ENCODE peak calls at places on chromosomes 12 and 14, in four cellular contexts. W, V, F and N are unnamed samples.

GRCh38 chr12:64137117-64137516 is 85.0 kb downstream of the KICS2 start:
- DNase-seq in W (no peak), V (no peak), F (no peak), N (no peak)

GRCh38 chr12:57517187-57517586 is 3.1 kb downstream of the DDIT3 start:
- DNase-seq in W (no peak), V (no peak), F (no peak), N (no peak)

GRCh38 chr14:64696355-64696844 is 7.8 kb upstream of the PLEKHG3 start:
- DNase-seq in W (no peak), V (no peak), F (no peak), N (no peak)

GRCh38 chr14:53509227-53509822 is 356.2 kb upstream of the DDHD1 start:
- DNase-seq in W (no peak), V (no peak), F (no peak), N (no peak)

GRCh38 chr12:9992296-9992695 is 6.6 kb downstream of the CLEC1B start:
- DNase-seq in W (no peak), V (no peak), F (no peak), N (no peak)

GRCh38 chr12:122473543-122474323 is 27.0 kb downstream of the ZCCHC8 start:
- DNase-seq in W (no peak), V (no peak), F (peak; percentile 26), N (no peak)

GRCh38 chr12:94831081-94831747 is 172.3 kb downstream of the NDUFA12 start:
- DNase-seq in W (no peak), V (no peak), F (peak; percentile 98), N (no peak)

GRCh38 chr12:132367852-132368251 is 38.5 kb upstream of the GALNT9 start:
- DNase-seq in W (no peak), V (no peak), F (no peak), N (no peak)

GRCh38 chr12:116958402-116959197 is 47.9 kb downstream of the FBXW8 start:
- DNase-seq in W (no peak), V (no peak), F (no peak), N (no peak)

GRCh38 chr14:20970647-20970982 is 15.3 kb downstream of the RNASE2 start:
- DNase-seq in W (no peak), V (no peak), F (no peak), N (no peak)

GRCh38 chr12:96321941-96322340 is 78.3 kb downstream of the CDK17 start:
- DNase-seq in W (no peak), V (no peak), F (no peak), N (no peak)

GRCh38 chr14:68278568-68279436 is 459.2 kb downstream of the RAD51B start:
- DNase-seq in W (no peak), V (peak; percentile 90), F (no peak), N (no peak)

GRCh38 chr12:120928864-120929652 is 24.9 kb upstream of the SPPL3 start:
- DNase-seq in W (peak; percentile 66), V (no peak), F (no peak), N (peak; percentile 20)

GRCh38 chr12:109428038-109428629 is 49.0 kb downstream of the KCTD10 start:
- DNase-seq in W (peak; percentile 87), V (peak; percentile 62), F (no peak), N (peak; percentile 82)

GRCh38 chr12:124036117-124037109 is 63.4 kb downstream of the ZNF664 start:
- DNase-seq in W (peak; percentile 61), V (peak; percentile 15), F (peak; percentile 27), N (peak; percentile 32)

GRCh38 chr12:124388679-124389536 is 94.0 kb downstream of the RFLNA start:
- DNase-seq in W (peak; percentile 76), V (peak; percentile 79), F (no peak), N (peak; percentile 77)

GRCh38 chr14:30194769-30195168 is 267.1 kb upstream of the PRKD1 start:
- DNase-seq in W (no peak), V (no peak), F (no peak), N (no peak)

GRCh38 chr14:30533126-30533525 is 25.8 kb upstream of the G2E3 start:
- DNase-seq in W (no peak), V (no peak), F (no peak), N (no peak)

GRCh38 chr12:118773956-118774723 is 207.2 kb upstream of the SRRM4 start:
- DNase-seq in W (peak; percentile 85), V (no peak), F (no peak), N (peak; percentile 65)

GRCh38 chr14:96203635-96204034 is 1.0 kb upstream of the BDKRB2 start:
- DNase-seq in W (no peak), V (no peak), F (no peak), N (no peak)

DNA sequence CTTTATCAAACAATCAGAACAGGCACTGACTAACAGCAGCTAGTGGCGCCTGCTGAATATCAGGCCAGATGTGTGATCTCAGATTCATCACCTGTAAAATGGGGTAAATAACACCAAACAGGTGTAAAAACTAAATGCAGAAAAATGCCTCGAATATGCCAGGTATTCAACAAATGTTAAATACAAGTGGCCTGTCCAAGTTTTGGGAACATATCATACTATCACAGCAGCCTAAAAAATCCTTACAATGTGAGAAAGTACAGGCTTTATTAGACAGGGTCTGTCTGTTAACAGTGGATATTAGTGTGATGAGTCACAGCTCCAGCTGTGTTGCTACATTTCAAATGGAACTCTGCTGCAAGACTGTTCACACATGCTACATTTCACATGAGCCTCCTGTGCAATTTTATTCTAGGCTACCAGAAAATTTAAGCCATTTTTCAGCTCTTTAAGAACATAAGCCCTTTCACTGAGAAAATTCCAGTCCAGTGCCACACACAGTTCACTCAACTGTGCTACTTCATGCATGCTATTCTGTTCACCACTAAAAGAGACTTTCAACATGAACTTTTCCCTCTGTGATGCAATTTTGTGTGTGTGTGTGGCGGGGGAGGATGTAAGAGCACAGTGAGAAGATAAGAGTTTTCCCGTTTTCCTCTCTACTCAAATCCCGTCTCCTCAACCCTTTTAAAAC is 56.7 kb downstream of the MSRB3 start:
- DNase-seq in W (no peak), V (peak; percentile 86), F (no peak), N (no peak)
- TF ChIP-seq SUZ12 in W (no peak), V (no peak), F (no peak), N (no peak)

GRCh38 chr14:22479132-22479531 is 109.9 kb downstream of the DAD1 start:
- DNase-seq in W (no peak), V (no peak), F (no peak), N (no peak)
- H3K9ac ChIP-seq in W (no peak overlapping the region), V (no peak overlapping the region), F (peak overlapping the region; percentile 32), N (no peak overlapping the region)

DNA sequence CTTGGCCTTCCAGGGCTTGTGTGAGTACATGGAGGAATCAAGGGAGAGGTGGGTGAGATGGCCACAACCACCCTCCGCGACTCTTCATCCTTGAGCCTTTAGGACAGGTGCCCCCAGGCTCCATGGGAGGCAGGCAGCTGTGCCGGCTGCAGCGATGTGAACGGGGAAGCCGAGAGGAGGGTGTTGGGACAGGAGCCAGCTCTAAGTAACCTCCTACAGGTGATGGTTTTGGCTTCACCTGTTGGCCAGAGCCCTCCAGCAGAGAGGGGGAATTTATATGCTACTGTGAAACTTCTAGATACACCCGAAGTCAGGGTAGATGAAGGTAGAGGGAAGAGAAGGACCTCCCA is 132.2 kb upstream of the HIF1A start:
- DNase-seq in W (no peak), V (no peak), F (no peak), N (no peak)
- H3K4me1 ChIP-seq in W (peaks cover 4% of the 10 kb centered on the region), V (peaks cover 91% of the 10 kb centered on the region), F (peaks cover 14% of the 10 kb centered on the region), N (peaks cover 16% of the 10 kb centered on the region)

GRCh38 chr14:102360388-102360787 is 2.3 kb downstream of the CINP start:
- DNase-seq in W (no peak), V (no peak), F (no peak), N (no peak)

GRCh38 chr14:102362545-102363181 is at the start of the genes CINP and TECPR2:
- DNase-seq in W (peak; percentile 97), V (peak; percentile 85), F (peak; percentile 71), N (peak; percentile 89)

GRCh38 chr14:102362084-102362483 is 606 bp downstream of the CINP start:
- DNase-seq in W (no peak), V (no peak), F (peak; percentile 57), N (no peak)

DNA sequence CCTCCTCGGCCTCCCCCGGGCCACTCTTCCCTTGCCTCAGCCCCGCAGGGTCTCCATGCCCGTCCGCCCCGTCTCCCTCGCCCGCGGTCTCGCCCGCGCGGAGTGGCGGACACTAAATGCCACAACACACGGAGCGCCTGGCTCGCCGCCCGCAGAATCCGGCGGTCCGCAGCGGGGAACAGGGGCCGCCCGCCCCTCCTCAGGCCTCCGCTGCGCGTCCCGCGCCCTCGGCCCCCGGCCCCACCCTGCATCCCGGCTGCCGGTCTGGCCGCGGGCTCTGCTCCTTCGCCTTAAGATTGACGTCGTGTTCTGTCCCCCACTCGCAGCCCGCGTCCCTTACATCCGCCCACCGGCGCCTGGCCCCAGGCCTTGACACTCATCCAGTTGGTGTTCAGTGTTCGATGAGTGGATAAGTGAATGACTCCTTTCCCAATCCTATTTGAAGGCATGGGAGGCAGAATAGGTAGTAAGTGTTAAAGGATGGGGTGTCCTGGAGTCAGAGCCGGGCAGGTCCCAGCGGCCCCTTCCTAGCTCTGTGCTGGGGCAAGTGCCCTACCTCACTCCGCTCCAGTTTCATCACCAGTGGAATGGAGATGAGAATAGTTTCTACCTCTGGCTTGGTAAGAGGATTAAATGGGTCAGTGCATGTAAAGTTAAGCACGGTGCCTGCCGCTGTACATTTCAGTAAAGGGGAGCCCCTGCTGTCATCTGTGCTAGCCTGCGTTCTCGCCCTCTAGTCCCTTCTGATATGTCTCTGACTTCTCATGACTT is 626 bp downstream of the TECPR2 start:
- DNase-seq in W (no peak), V (no peak), F (no peak), N (no peak)
- TF ChIP-seq SUZ12 in W (no peak), V (no peak), F (no peak), N (no peak)